ENCODE peak calls at places on chromosomes 12 and 14, in four cellular contexts. One of them, this sample, is unnamed.

GRCh38 chr12:11981174-11981733 is 89.5 kb upstream of the BCL2L14 start:
- DNase-seq in H9: no peak
- DNase-seq in H1: no peak
- DNase-seq in IMR-90: no peak
- DNase-seq in this sample: no peak

GRCh38 chr12:78120866-78121590 is 290.3 kb downstream of the NAV3 start:
- DNase-seq in H9: no peak
- DNase-seq in H1: no peak
- DNase-seq in IMR-90: peak
- DNase-seq in this sample: no peak

GRCh38 chr12:29519585-29520182 is 22.2 kb upstream of the OVCH1 start:
- DNase-seq in H9: no peak
- DNase-seq in H1: no peak
- DNase-seq in IMR-90: peak
- DNase-seq in this sample: peak

GRCh38 chr12:50088577-50089335 is 3.6 kb downstream of the SMARCD1 start:
- DNase-seq in H9: no peak
- DNase-seq in H1: no peak
- DNase-seq in IMR-90: peak
- DNase-seq in this sample: peak

GRCh38 chr12:29544428-29545101 is 47.1 kb upstream of the OVCH1 start:
- DNase-seq in H9: peak
- DNase-seq in H1: no peak
- DNase-seq in IMR-90: no peak
- DNase-seq in this sample: no peak

GRCh38 chr12:74689071-74689655 is 151.5 kb downstream of the ATXN7L3B start:
- DNase-seq in H9: no peak
- DNase-seq in H1: no peak
- DNase-seq in IMR-90: peak
- DNase-seq in this sample: peak

GRCh38 chr12:113862570-113863454 is 103.3 kb downstream of the RBM19 start:
- DNase-seq in H9: peak
- DNase-seq in H1: no peak
- DNase-seq in IMR-90: peak
- DNase-seq in this sample: peak

GRCh38 chr12:19704966-19705365 is 265.7 kb downstream of the AEBP2 start:
- DNase-seq in H9: no peak
- DNase-seq in H1: no peak
- DNase-seq in IMR-90: no peak
- DNase-seq in this sample: no peak

GRCh38 chr14:41749425-41749824 is 142.7 kb downstream of the LRFN5 start:
- DNase-seq in H9: no peak
- DNase-seq in H1: no peak
- DNase-seq in IMR-90: no peak
- DNase-seq in this sample: no peak

GRCh38 chr12:87849074-87849473 is 180.1 kb downstream of the C12orf50 start:
- DNase-seq in H9: no peak
- DNase-seq in H1: no peak
- DNase-seq in IMR-90: no peak
- DNase-seq in this sample: no peak

GRCh38 chr12:32051511-32052299 is 54.9 kb upstream of the BICD1 start:
- DNase-seq in H9: no peak
- DNase-seq in H1: no peak
- DNase-seq in IMR-90: peak
- DNase-seq in this sample: peak

GRCh38 chr12:14327717-14328116 is 37.8 kb upstream of the ATF7IP start:
- DNase-seq in H9: no peak
- DNase-seq in H1: no peak
- DNase-seq in IMR-90: peak
- DNase-seq in this sample: no peak

GRCh38 chr12:12097821-12098688 is 27.3 kb downstream of the BCL2L14 start:
- DNase-seq in H9: no peak
- DNase-seq in H1: no peak
- DNase-seq in IMR-90: no peak
- DNase-seq in this sample: no peak

GRCh38 chr12:85489194-85489593 is 209.2 kb downstream of the ALX1 start:
- DNase-seq in H9: no peak
- DNase-seq in H1: no peak
- DNase-seq in IMR-90: no peak
- DNase-seq in this sample: no peak

GRCh38 chr14:96532632-96533031 is 30.4 kb downstream of the PAPOLA start:
- DNase-seq in H9: no peak
- DNase-seq in H1: no peak
- DNase-seq in IMR-90: no peak
- DNase-seq in this sample: no peak

GRCh38 chr12:99649551-99649950 is 2.0 kb downstream of the GARIN6 start:
- DNase-seq in H9: no peak
- DNase-seq in H1: no peak
- DNase-seq in IMR-90: no peak
- DNase-seq in this sample: peak

GRCh38 chr12:7176595-7176994 is 12.9 kb upstream of the PEX5 start:
- DNase-seq in H9: no peak
- DNase-seq in H1: no peak
- DNase-seq in IMR-90: no peak
- DNase-seq in this sample: no peak

GRCh38 chr12:7175493-7175892 is 14.0 kb upstream of the PEX5 start:
- DNase-seq in H9: no peak
- DNase-seq in H1: no peak
- DNase-seq in IMR-90: peak
- DNase-seq in this sample: no peak

GRCh38 chr12:7169951-7170350 is 19.5 kb upstream of the PEX5 start:
- DNase-seq in H9: no peak
- DNase-seq in H1: no peak
- DNase-seq in IMR-90: no peak
- DNase-seq in this sample: no peak

DNA sequence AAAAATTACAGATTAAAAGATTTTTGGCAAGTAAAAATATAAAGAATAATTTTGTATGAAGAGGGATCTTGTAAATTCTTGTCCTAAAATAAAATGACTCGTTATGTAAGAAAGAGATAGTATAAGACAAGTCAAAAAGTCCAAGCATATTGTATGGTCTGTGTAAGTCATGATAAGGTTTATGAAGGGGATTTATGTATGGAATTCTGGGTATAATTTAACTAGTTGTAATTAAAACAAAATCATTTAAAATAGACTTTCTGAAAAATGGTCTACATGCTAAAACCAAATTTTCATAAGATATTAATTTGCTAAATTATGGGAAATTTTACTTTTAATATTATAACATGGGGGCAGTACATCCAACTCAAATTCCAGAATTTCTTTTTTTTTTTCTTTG is 17.6 kb upstream of the PEX5 start:
- DNase-seq in H9: no peak
- DNase-seq in H1: no peak
- DNase-seq in IMR-90: no peak
- DNase-seq in this sample: peak
- H4K5ac ChIP-seq in H9: no peak
- H4K5ac ChIP-seq in H1: no peak
- H4K5ac ChIP-seq in IMR-90: no peak
- H4K5ac ChIP-seq in this sample: no peak

DNA sequence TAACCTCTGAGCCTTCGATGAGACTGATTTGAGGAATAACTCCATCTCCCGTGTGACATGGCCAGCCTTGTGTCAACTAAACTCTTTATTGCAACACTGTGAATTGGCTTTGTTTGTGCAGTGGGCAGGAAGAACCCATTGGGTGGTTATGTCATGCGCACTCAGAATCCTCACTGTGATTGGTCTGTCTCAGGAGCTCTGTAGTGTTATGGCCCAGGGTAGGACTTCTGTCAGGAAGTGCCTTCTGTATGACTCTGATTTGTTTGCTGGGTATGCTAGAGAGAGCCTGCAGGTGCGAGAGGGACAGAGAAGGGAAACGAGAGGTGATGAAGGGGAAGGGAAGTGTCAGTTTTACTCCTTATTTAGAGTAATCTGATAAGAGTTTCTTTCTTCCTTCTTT is 71.5 kb upstream of the DCD start:
- DNase-seq in H9: no peak
- DNase-seq in H1: no peak
- DNase-seq in IMR-90: no peak
- DNase-seq in this sample: no peak
- H4K5ac ChIP-seq in H9: no peak
- H4K5ac ChIP-seq in H1: no peak
- H4K5ac ChIP-seq in IMR-90: no peak
- H4K5ac ChIP-seq in this sample: no peak

DNA sequence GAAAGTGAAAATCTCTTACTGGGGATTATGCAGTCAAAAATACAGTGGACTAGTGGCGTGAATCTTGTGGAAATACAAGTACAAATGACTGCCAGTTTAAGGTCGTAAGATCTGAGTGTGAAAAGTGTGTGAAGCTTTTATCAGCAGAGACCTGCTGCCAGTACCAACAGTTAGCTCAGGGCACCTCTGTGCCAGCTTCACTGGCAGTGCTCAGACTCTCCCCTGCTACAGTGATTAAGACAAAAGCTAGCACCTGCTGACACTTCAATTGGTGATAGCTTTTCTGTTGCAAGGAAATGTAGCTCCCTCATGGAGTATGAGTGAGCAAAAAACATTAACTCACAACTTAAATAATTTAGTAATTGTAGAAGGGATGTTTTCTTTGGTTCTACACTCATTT is 185.1 kb downstream of the ANO6 start:
- DNase-seq in H9: no peak
- DNase-seq in H1: no peak
- DNase-seq in IMR-90: no peak
- DNase-seq in this sample: no peak
- H4K5ac ChIP-seq in H9: no peak
- H4K5ac ChIP-seq in H1: no peak
- H4K5ac ChIP-seq in IMR-90: no peak
- H4K5ac ChIP-seq in this sample: no peak

GRCh38 chr14:67599698-67600561 is at the start of gene PIGH:
- DNase-seq in H9: peak
- DNase-seq in H1: peak
- DNase-seq in IMR-90: peak
- DNase-seq in this sample: peak
- H4K5ac ChIP-seq in H9: no peak
- H4K5ac ChIP-seq in H1: no peak
- H4K5ac ChIP-seq in IMR-90: peak
- H4K5ac ChIP-seq in this sample: no peak

DNA sequence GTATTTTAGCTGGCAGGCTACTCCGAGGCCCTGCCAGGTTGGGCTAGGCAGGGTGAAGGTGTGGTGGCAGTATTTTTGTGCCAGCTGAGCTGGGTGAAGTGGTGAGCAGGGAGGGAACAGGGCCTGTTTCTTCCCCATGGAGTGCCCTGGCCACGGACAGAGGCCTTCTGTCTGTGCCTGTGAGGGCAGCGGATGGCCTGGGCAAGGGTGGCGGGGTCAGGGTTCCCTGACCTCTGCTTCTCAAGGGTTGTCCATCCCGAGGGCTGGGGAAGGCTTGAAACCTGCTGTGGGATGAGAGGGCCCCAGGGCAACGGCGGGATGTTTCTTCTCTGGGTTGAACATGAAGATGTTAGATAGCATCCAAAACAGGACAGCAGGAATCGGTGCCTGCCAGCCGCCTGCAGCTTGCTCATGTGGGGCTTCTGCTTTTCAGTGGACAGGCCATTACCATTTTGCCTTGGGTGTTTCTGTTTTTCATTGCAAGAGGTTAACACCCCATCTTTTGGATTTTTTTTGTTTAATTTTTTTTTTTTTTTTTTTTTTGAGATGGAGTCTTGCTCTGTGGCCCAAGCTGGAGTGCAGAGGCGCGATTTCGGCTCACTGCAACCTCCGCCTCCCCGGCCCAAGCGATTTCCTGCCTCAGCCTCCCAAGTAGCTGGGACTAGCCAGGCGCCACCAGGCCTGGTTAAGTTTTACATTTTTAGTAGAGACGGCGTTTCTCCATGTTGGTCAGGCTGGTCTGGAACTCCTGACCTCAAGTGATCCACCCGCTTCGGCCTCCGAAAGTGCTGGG is 3.3 kb downstream of the MTA1 start:
- DNase-seq in H9: no peak
- DNase-seq in H1: no peak
- DNase-seq in IMR-90: no peak
- DNase-seq in this sample: no peak
- H4K5ac ChIP-seq in H9: no peak
- H4K5ac ChIP-seq in H1: no peak
- H4K5ac ChIP-seq in IMR-90: no peak
- H4K5ac ChIP-seq in this sample: no peak

GRCh38 chr12:105205322-105206048 is 30.5 kb downstream of the APPL2 start:
- DNase-seq in H9: no peak
- DNase-seq in H1: no peak
- DNase-seq in IMR-90: no peak
- DNase-seq in this sample: no peak
- H4K5ac ChIP-seq in H9: no peak
- H4K5ac ChIP-seq in H1: no peak
- H4K5ac ChIP-seq in IMR-90: no peak
- H4K5ac ChIP-seq in this sample: no peak

GRCh38 chr14:88605594-88605993 is 42.8 kb downstream of the ZC3H14 start:
- DNase-seq in H9: no peak
- DNase-seq in H1: no peak
- DNase-seq in IMR-90: no peak
- DNase-seq in this sample: no peak
- H4K5ac ChIP-seq in H9: no peak
- H4K5ac ChIP-seq in H1: no peak
- H4K5ac ChIP-seq in IMR-90: no peak
- H4K5ac ChIP-seq in this sample: no peak

DNA sequence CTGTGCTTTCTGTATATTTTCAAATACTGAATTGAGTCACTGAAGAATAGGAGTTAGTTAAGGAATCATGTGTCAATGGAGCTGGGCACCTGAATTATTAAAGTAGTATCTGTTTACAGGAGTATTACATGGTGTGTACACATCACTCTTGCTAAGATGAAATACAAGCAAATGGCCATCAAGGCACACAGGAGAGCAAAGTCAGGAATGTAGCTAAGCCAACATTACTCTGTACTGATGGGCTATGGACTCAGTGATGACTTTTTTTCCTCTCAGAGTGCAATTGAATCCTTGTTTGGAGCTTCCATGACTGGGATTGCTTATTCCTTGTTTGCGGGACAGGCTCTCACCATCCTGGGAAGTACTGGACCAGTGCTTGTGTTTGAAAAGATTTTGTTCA is 45.5 kb downstream of the SLC4A8 start:
- DNase-seq in H9: no peak
- DNase-seq in H1: no peak
- DNase-seq in IMR-90: no peak
- DNase-seq in this sample: no peak
- H4K5ac ChIP-seq in H9: no peak
- H4K5ac ChIP-seq in H1: no peak
- H4K5ac ChIP-seq in IMR-90: no peak
- H4K5ac ChIP-seq in this sample: no peak

DNA sequence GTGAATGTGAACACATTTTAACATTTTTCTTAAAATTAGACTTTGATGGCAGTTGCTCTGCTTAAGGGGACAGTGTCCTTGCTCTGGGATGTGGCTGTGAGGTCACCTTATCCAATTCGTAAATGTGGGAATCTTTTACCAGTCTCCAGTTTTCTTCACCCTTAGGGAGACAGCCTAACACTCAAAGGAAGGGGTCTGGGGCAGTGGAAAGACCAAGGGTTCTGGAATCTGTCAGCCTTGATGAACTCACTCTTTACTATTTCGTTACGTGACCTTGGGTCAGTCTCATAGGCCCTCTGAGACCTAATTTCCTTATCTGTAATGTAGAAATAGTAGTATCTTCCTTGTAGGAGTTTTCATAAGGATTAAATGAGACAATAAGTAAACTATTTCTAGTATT is 245.6 kb upstream of the ATP2B1 start:
- DNase-seq in H9: no peak
- DNase-seq in H1: no peak
- DNase-seq in IMR-90: no peak
- DNase-seq in this sample: no peak
- H4K5ac ChIP-seq in H9: no peak
- H4K5ac ChIP-seq in H1: no peak
- H4K5ac ChIP-seq in IMR-90: no peak
- H4K5ac ChIP-seq in this sample: no peak